ENCODE peak calls at places on chromosomes 4 and X, in seven cellular contexts. One of them, this sample, is unnamed.

GRCh38 chr4:149161247-149161646 is 654.4 kb downstream of the IQCM start:
- DNase-seq in Ammon's horn: no peak
- DNase-seq in NCI-H1092 treated with DMSO at 0.1 percent for 48 hours: no peak
- DNase-seq in mesenchymal stem cell: no peak
- DNase-seq in IMR-90: peak
- DNase-seq in GDM1: no peak
- DNase-seq in HTR-8/SVneo: no peak
- DNase-seq in this sample: no peak

GRCh38 chr4:15958562-15958961 is 4.4 kb downstream of the FGFBP2 start:
- DNase-seq in Ammon's horn: no peak
- DNase-seq in NCI-H1092 treated with DMSO at 0.1 percent for 48 hours: no peak
- DNase-seq in mesenchymal stem cell: no peak
- DNase-seq in IMR-90: no peak
- DNase-seq in GDM1: no peak
- DNase-seq in HTR-8/SVneo: no peak
- DNase-seq in this sample: no peak

GRCh38 chr4:150310159-150310895 is 232.1 kb downstream of the DCLK2 start:
- DNase-seq in Ammon's horn: no peak
- DNase-seq in NCI-H1092 treated with DMSO at 0.1 percent for 48 hours: no peak
- DNase-seq in mesenchymal stem cell: peak
- DNase-seq in IMR-90: peak
- DNase-seq in GDM1: no peak
- DNase-seq in HTR-8/SVneo: peak
- DNase-seq in this sample: no peak

GRCh38 chrX:2901367-2902036 is 27.6 kb downstream of the ARSD start:
- DNase-seq in Ammon's horn: no peak
- DNase-seq in NCI-H1092 treated with DMSO at 0.1 percent for 48 hours: no peak
- DNase-seq in mesenchymal stem cell: peak
- DNase-seq in IMR-90: peak
- DNase-seq in GDM1: no peak
- DNase-seq in HTR-8/SVneo: no peak
- DNase-seq in this sample: no peak

GRCh38 chr4:71130827-71131603 is 137.6 kb downstream of the DCK start:
- DNase-seq in Ammon's horn: peak
- DNase-seq in NCI-H1092 treated with DMSO at 0.1 percent for 48 hours: peak
- DNase-seq in mesenchymal stem cell: peak
- DNase-seq in IMR-90: peak
- DNase-seq in GDM1: no peak
- DNase-seq in HTR-8/SVneo: peak
- DNase-seq in this sample: no peak

GRCh38 chrX:69070949-69071650 is 94.2 kb downstream of the PJA1 start:
- DNase-seq in Ammon's horn: peak
- DNase-seq in NCI-H1092 treated with DMSO at 0.1 percent for 48 hours: no peak
- DNase-seq in mesenchymal stem cell: no peak
- DNase-seq in IMR-90: no peak
- DNase-seq in GDM1: no peak
- DNase-seq in HTR-8/SVneo: no peak
- DNase-seq in this sample: no peak

GRCh38 chr4:8771666-8772065 is 100.0 kb downstream of the HMX1 start:
- DNase-seq in Ammon's horn: no peak
- DNase-seq in NCI-H1092 treated with DMSO at 0.1 percent for 48 hours: no peak
- DNase-seq in mesenchymal stem cell: no peak
- DNase-seq in IMR-90: no peak
- DNase-seq in GDM1: no peak
- DNase-seq in HTR-8/SVneo: no peak
- DNase-seq in this sample: no peak

GRCh38 chr4:137116144-137116543 is 416.1 kb downstream of the PCDH18 start:
- DNase-seq in Ammon's horn: no peak
- DNase-seq in NCI-H1092 treated with DMSO at 0.1 percent for 48 hours: no peak
- DNase-seq in mesenchymal stem cell: no peak
- DNase-seq in IMR-90: peak
- DNase-seq in GDM1: no peak
- DNase-seq in HTR-8/SVneo: no peak
- DNase-seq in this sample: no peak

GRCh38 chr4:168856312-168856711 is 153.7 kb downstream of the CBR4 start:
- DNase-seq in Ammon's horn: no peak
- DNase-seq in NCI-H1092 treated with DMSO at 0.1 percent for 48 hours: no peak
- DNase-seq in mesenchymal stem cell: peak
- DNase-seq in IMR-90: peak
- DNase-seq in GDM1: no peak
- DNase-seq in HTR-8/SVneo: no peak
- DNase-seq in this sample: no peak

GRCh38 chr4:128155874-128156456 is 94.9 kb downstream of the LARP1B start:
- DNase-seq in Ammon's horn: peak
- DNase-seq in NCI-H1092 treated with DMSO at 0.1 percent for 48 hours: no peak
- DNase-seq in mesenchymal stem cell: no peak
- DNase-seq in IMR-90: no peak
- DNase-seq in GDM1: no peak
- DNase-seq in HTR-8/SVneo: no peak
- DNase-seq in this sample: no peak

GRCh38 chr4:77418333-77418732 is 187.3 kb upstream of the CXCL13 start:
- DNase-seq in Ammon's horn: peak
- DNase-seq in NCI-H1092 treated with DMSO at 0.1 percent for 48 hours: peak
- DNase-seq in mesenchymal stem cell: no peak
- DNase-seq in IMR-90: no peak
- DNase-seq in GDM1: no peak
- DNase-seq in HTR-8/SVneo: peak
- DNase-seq in this sample: peak

GRCh38 chrX:74506310-74507115 is 85.2 kb downstream of the SLC16A2 start:
- DNase-seq in Ammon's horn: no peak
- DNase-seq in NCI-H1092 treated with DMSO at 0.1 percent for 48 hours: no peak
- DNase-seq in mesenchymal stem cell: no peak
- DNase-seq in IMR-90: no peak
- DNase-seq in GDM1: no peak
- DNase-seq in HTR-8/SVneo: no peak
- DNase-seq in this sample: no peak

GRCh38 chr4:87650938-87651337 is 858 bp downstream of the DMP1 start:
- DNase-seq in Ammon's horn: no peak
- DNase-seq in NCI-H1092 treated with DMSO at 0.1 percent for 48 hours: no peak
- DNase-seq in mesenchymal stem cell: no peak
- DNase-seq in IMR-90: no peak
- DNase-seq in GDM1: no peak
- DNase-seq in HTR-8/SVneo: no peak
- DNase-seq in this sample: no peak

GRCh38 chr4:159269143-159269542 is 166.3 kb downstream of the RAPGEF2 start:
- DNase-seq in Ammon's horn: peak
- DNase-seq in NCI-H1092 treated with DMSO at 0.1 percent for 48 hours: no peak
- DNase-seq in mesenchymal stem cell: no peak
- DNase-seq in IMR-90: no peak
- DNase-seq in GDM1: no peak
- DNase-seq in HTR-8/SVneo: no peak
- DNase-seq in this sample: no peak

GRCh38 chr4:119300072-119300387 is 21.9 kb downstream of the FABP2 start:
- DNase-seq in Ammon's horn: peak
- DNase-seq in NCI-H1092 treated with DMSO at 0.1 percent for 48 hours: no peak
- DNase-seq in mesenchymal stem cell: peak
- DNase-seq in IMR-90: peak
- DNase-seq in GDM1: no peak
- DNase-seq in HTR-8/SVneo: no peak
- DNase-seq in this sample: no peak

GRCh38 chr4:139177049-139177887 is at the start of gene ELF2:
- DNase-seq in Ammon's horn: peak
- DNase-seq in NCI-H1092 treated with DMSO at 0.1 percent for 48 hours: peak
- DNase-seq in mesenchymal stem cell: peak
- DNase-seq in IMR-90: peak
- DNase-seq in GDM1: peak
- DNase-seq in HTR-8/SVneo: peak
- DNase-seq in this sample: peak

GRCh38 chrX:82230013-82230412 is 1028.1 kb downstream of the SH3BGRL start:
- DNase-seq in Ammon's horn: no peak
- DNase-seq in NCI-H1092 treated with DMSO at 0.1 percent for 48 hours: no peak
- DNase-seq in mesenchymal stem cell: no peak
- DNase-seq in IMR-90: no peak
- DNase-seq in GDM1: no peak
- DNase-seq in HTR-8/SVneo: no peak
- DNase-seq in this sample: peak

GRCh38 chrX:19947612-19948011 is 43.2 kb downstream of the BCLAF3 start:
- DNase-seq in Ammon's horn: no peak
- DNase-seq in NCI-H1092 treated with DMSO at 0.1 percent for 48 hours: no peak
- DNase-seq in mesenchymal stem cell: no peak
- DNase-seq in IMR-90: no peak
- DNase-seq in GDM1: no peak
- DNase-seq in HTR-8/SVneo: no peak
- DNase-seq in this sample: no peak

GRCh38 chr4:39706829-39707511 is 9.0 kb downstream of the UBE2K start:
- DNase-seq in Ammon's horn: no peak
- DNase-seq in NCI-H1092 treated with DMSO at 0.1 percent for 48 hours: no peak
- DNase-seq in mesenchymal stem cell: no peak
- DNase-seq in IMR-90: no peak
- DNase-seq in GDM1: no peak
- DNase-seq in HTR-8/SVneo: no peak
- DNase-seq in this sample: no peak

GRCh38 chrX:100768679-100769338 is 36.9 kb upstream of the SYTL4 start:
- DNase-seq in Ammon's horn: peak
- DNase-seq in NCI-H1092 treated with DMSO at 0.1 percent for 48 hours: peak
- DNase-seq in mesenchymal stem cell: peak
- DNase-seq in IMR-90: peak
- DNase-seq in GDM1: peak
- DNase-seq in HTR-8/SVneo: peak
- DNase-seq in this sample: peak

GRCh38 chr4:128793859-128794667 is 15.4 kb upstream of the JADE1 start:
- DNase-seq in Ammon's horn: no peak
- DNase-seq in NCI-H1092 treated with DMSO at 0.1 percent for 48 hours: no peak
- DNase-seq in mesenchymal stem cell: peak
- DNase-seq in IMR-90: peak
- DNase-seq in GDM1: no peak
- DNase-seq in HTR-8/SVneo: no peak
- DNase-seq in this sample: no peak

GRCh38 chr4:185395255-185395955 is at the start of gene LRP2BP:
- DNase-seq in Ammon's horn: peak
- DNase-seq in NCI-H1092 treated with DMSO at 0.1 percent for 48 hours: peak
- DNase-seq in mesenchymal stem cell: peak
- DNase-seq in IMR-90: no peak
- DNase-seq in GDM1: no peak
- DNase-seq in HTR-8/SVneo: peak
- DNase-seq in this sample: peak

GRCh38 chr4:75340561-75340960 is 173.6 kb downstream of the RCHY1 start:
- DNase-seq in Ammon's horn: no peak
- DNase-seq in NCI-H1092 treated with DMSO at 0.1 percent for 48 hours: no peak
- DNase-seq in mesenchymal stem cell: no peak
- DNase-seq in IMR-90: no peak
- DNase-seq in GDM1: no peak
- DNase-seq in HTR-8/SVneo: no peak
- DNase-seq in this sample: no peak

GRCh38 chr4:617644-618330 is 7.6 kb upstream of the PDE6B start:
- DNase-seq in Ammon's horn: no peak
- DNase-seq in NCI-H1092 treated with DMSO at 0.1 percent for 48 hours: no peak
- DNase-seq in mesenchymal stem cell: no peak
- DNase-seq in IMR-90: no peak
- DNase-seq in GDM1: no peak
- DNase-seq in HTR-8/SVneo: no peak
- DNase-seq in this sample: no peak

GRCh38 chr4:72875138-72875537 is 194.4 kb downstream of the COX18 start:
- DNase-seq in Ammon's horn: no peak
- DNase-seq in NCI-H1092 treated with DMSO at 0.1 percent for 48 hours: no peak
- DNase-seq in mesenchymal stem cell: no peak
- DNase-seq in IMR-90: no peak
- DNase-seq in GDM1: no peak
- DNase-seq in HTR-8/SVneo: no peak
- DNase-seq in this sample: no peak

GRCh38 chr4:124499266-124499665 is 213.3 kb downstream of the ANKRD50 start:
- DNase-seq in Ammon's horn: no peak
- DNase-seq in NCI-H1092 treated with DMSO at 0.1 percent for 48 hours: peak
- DNase-seq in mesenchymal stem cell: peak
- DNase-seq in IMR-90: no peak
- DNase-seq in GDM1: no peak
- DNase-seq in HTR-8/SVneo: no peak
- DNase-seq in this sample: no peak

GRCh38 chr4:54498661-54499111 is 159.1 kb upstream of the KIT start:
- DNase-seq in Ammon's horn: no peak
- DNase-seq in NCI-H1092 treated with DMSO at 0.1 percent for 48 hours: no peak
- DNase-seq in mesenchymal stem cell: peak
- DNase-seq in IMR-90: peak
- DNase-seq in GDM1: no peak
- DNase-seq in HTR-8/SVneo: peak
- DNase-seq in this sample: no peak

GRCh38 chr4:77586953-77587383 is 18.7 kb upstream of the CXCL13 start:
- DNase-seq in Ammon's horn: peak
- DNase-seq in NCI-H1092 treated with DMSO at 0.1 percent for 48 hours: no peak
- DNase-seq in mesenchymal stem cell: no peak
- DNase-seq in IMR-90: no peak
- DNase-seq in GDM1: peak
- DNase-seq in HTR-8/SVneo: no peak
- DNase-seq in this sample: peak

GRCh38 chrX:10288400-10288799 is 131.6 kb downstream of the CLCN4 start:
- DNase-seq in Ammon's horn: no peak
- DNase-seq in NCI-H1092 treated with DMSO at 0.1 percent for 48 hours: no peak
- DNase-seq in mesenchymal stem cell: no peak
- DNase-seq in IMR-90: peak
- DNase-seq in GDM1: no peak
- DNase-seq in HTR-8/SVneo: no peak
- DNase-seq in this sample: no peak

GRCh38 chr4:7171191-7171900 is 21.0 kb upstream of the SORCS2 start:
- DNase-seq in Ammon's horn: no peak
- DNase-seq in NCI-H1092 treated with DMSO at 0.1 percent for 48 hours: no peak
- DNase-seq in mesenchymal stem cell: no peak
- DNase-seq in IMR-90: no peak
- DNase-seq in GDM1: no peak
- DNase-seq in HTR-8/SVneo: no peak
- DNase-seq in this sample: no peak

GRCh38 chr4:106687026-106687425 is 318.4 kb upstream of the GIMD1 start:
- DNase-seq in Ammon's horn: no peak
- DNase-seq in NCI-H1092 treated with DMSO at 0.1 percent for 48 hours: no peak
- DNase-seq in mesenchymal stem cell: no peak
- DNase-seq in IMR-90: no peak
- DNase-seq in GDM1: no peak
- DNase-seq in HTR-8/SVneo: no peak
- DNase-seq in this sample: no peak

GRCh38 chrX:71603618-71604017 is 14.7 kb downstream of the CXCR3 start:
- DNase-seq in Ammon's horn: no peak
- DNase-seq in NCI-H1092 treated with DMSO at 0.1 percent for 48 hours: no peak
- DNase-seq in mesenchymal stem cell: peak
- DNase-seq in IMR-90: peak
- DNase-seq in GDM1: no peak
- DNase-seq in HTR-8/SVneo: no peak
- DNase-seq in this sample: no peak